ENCODE peak calls at places on chromosomes 3 and 15, in four cellular contexts. M, A, Y and G are unnamed samples.
A peak's percentile ranks its signal among the peaks of the same experiment; 100 is the strongest.

GRCh38 chr15:68558318-68559305 is 20.2 kb upstream of the CORO2B start:
- DNase-seq in M (no peak), A (no peak), Y (no peak), G (no peak)

GRCh38 chr15:71057581-71057980 is 57.7 kb upstream of the THSD4 start:
- DNase-seq in M (no peak), A (no peak), Y (no peak), G (no peak)

GRCh38 chr3:52429779-52430415 is 15.0 kb downstream of the SEMA3G start:
- DNase-seq in M (no peak), A (no peak), Y (no peak), G (no peak)

GRCh38 chr3:135456182-135456790 is 509.2 kb upstream of the PPP2R3A start:
- DNase-seq in M (no peak), A (no peak), Y (no peak), G (peak; percentile 63)

GRCh38 chr3:157572559-157573270 is 69.5 kb upstream of the VEPH1 start:
- DNase-seq in M (peak; percentile 65), A (peak; percentile 50), Y (no peak), G (no peak)

GRCh38 chr3:81242871-81243270 is 518.6 kb downstream of the GBE1 start:
- DNase-seq in M (no peak), A (no peak), Y (no peak), G (no peak)

GRCh38 chr3:196080997-196081833 is 675 bp downstream of the TFRC start:
- DNase-seq in M (peak; percentile 73), A (no peak), Y (no peak), G (peak; percentile 71)

GRCh38 chr3:13712682-13713180 is 163.8 kb downstream of the FBLN2 start:
- DNase-seq in M (no peak), A (no peak), Y (no peak), G (no peak)

GRCh38 chr15:76116138-76116885 is 56.5 kb downstream of the TMEM266 start:
- DNase-seq in M (no peak), A (no peak), Y (no peak), G (peak; percentile 54)

GRCh38 chr3:162171970-162172369 is 675.4 kb downstream of the OTOL1 start:
- DNase-seq in M (no peak), A (no peak), Y (no peak), G (no peak)

GRCh38 chr3:127903596-127903995 is 11.4 kb upstream of the KBTBD12 start:
- DNase-seq in M (no peak), A (no peak), Y (no peak), G (no peak)

GRCh38 chr3:15359677-15360397 is 27.5 kb upstream of the SH3BP5 start:
- DNase-seq in M (no peak), A (no peak), Y (no peak), G (no peak)

DNA sequence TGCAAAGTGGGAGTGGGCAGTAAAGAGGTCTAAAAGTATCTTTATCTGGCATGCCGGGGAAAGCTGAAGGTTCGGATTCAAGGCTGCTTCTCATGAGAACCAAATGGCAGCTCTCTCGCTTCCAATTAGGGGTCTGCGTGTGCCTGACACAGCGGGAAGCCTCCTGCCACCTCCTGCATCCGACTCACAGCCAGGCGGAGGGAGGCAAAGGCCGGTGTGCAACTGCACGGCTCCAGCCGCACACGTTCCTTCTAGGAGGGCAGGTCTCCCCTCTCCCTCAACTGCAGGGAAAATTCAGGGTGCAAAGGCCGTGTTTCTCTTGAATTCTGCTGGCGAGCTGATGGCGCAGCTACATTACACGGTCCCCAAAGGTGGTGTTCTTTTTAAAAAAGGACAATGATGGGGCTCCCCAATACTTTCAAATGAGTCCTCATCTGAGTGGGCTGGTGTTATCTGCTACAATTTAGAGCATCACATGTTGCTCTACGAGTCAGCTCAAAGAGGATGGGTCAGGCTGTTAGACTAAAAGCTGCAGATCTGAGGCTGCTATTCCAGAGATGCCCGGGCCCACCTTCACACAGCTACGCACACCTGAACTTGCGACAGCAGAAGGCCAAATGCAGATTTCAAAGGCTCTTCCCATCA is 226.6 kb downstream of the ADAMTS17 start:
- DNase-seq in M (no peak), A (no peak), Y (no peak), G (no peak)
- TF ChIP-seq EGR1 in M (no peak), A (no peak), Y (no peak), G (no peak)

DNA sequence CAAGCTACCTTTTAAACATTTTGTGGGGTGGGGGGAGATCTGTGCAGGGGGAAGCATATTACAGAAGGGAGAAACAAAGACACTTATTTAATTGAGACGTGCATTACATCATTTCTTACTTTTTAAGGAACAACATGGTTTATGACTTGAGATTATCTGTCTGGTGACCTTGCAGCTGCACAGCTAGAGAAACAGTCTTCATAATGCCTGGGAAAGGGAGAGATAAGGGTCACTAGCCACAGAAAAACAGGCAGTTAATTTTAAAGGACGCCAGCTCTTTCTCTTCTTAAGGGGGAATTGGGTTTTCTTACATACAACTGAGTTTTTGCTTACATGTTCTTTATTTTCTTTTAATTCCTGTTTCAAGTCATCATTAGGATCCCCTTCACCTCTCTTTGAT is 147.9 kb downstream of the SST start:
- DNase-seq in M (no peak), A (no peak), Y (no peak), G (no peak)
- TF ChIP-seq EGR1 in M (no peak), A (no peak), Y (no peak), G (no peak)

GRCh38 chr15:65747265-65747664 is 44.8 kb downstream of the DENND4A start:
- DNase-seq in M (no peak), A (no peak), Y (no peak), G (no peak)

GRCh38 chr15:65757256-65757655 is 34.8 kb downstream of the DENND4A start:
- DNase-seq in M (no peak), A (no peak), Y (no peak), G (no peak)

GRCh38 chr15:65751431-65751830 is 40.7 kb downstream of the DENND4A start:
- DNase-seq in M (no peak), A (no peak), Y (no peak), G (no peak)

GRCh38 chr15:65752151-65752700 is 39.9 kb downstream of the DENND4A start:
- DNase-seq in M (peak; percentile 25), A (no peak), Y (no peak), G (no peak)
- TF ChIP-seq EGR1 in M (no peak), A (no peak), Y (no peak), G (no peak)

DNA sequence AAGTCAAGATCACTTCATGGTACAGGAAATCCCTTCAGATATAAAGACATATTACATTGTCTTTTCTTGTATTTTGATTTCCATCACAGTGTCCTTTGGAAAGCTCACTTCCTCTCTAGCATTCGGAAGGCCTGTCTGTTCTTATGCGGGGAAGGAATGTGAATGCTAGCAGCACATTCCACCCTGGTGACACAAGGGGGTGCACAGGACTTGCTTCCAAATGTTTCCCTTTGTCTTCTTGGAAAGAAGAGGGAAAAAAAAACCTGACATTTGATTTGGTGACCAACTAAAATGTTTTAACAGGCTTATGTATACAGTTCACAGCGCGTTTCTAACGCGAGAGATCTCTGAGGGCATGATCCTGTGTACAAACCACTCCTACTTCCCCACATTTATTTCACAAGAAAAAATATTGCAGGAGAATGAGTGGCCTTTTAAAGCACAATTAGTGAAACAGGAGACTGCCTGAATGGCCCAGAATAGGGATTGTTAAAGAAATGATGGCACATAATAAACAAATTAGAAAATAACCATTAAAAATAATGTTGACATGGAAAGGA is 107.5 kb upstream of the FXR1 start:
- DNase-seq in M (no peak), A (peak; percentile 8), Y (no peak), G (peak; percentile 55)
- TF ChIP-seq EGR1 in M (no peak), A (no peak), Y (no peak), G (no peak)

GRCh38 chr15:67118808-67119207 is 53.4 kb downstream of the SMAD3 start:
- DNase-seq in M (no peak), A (no peak), Y (no peak), G (no peak)
- TF ChIP-seq EGR1 in M (no peak), A (no peak), Y (no peak), G (no peak)

DNA sequence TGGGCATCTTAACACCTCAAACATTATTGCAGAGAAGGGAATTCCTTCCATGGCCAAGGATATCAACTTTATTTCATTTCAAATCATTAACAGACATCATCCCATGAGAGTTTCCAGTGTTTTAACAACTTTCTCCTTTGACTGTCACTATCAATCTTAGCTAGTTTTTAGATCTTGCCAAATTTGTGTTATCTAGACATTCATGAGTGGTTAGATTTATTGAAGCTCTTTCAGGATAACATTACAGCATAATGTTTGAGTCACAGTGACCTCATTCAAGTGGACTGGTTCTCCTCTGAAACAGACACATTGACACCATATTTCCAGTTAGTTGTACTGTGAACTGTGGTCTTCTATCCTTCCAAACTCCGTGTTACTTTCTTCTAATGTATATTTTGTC is 8.6 kb upstream of the TNFAIP8L3 start:
- DNase-seq in M (no peak), A (no peak), Y (no peak), G (no peak)
- TF ChIP-seq EGR1 in M (no peak), A (no peak), Y (no peak), G (no peak)

GRCh38 chr3:116267139-116267538 is 178.1 kb downstream of the LSAMP start:
- DNase-seq in M (no peak), A (no peak), Y (no peak), G (no peak)

GRCh38 chr3:116260491-116260890 is 184.8 kb downstream of the LSAMP start:
- DNase-seq in M (no peak), A (no peak), Y (no peak), G (no peak)

GRCh38 chr3:116265976-116266584 is 179.2 kb downstream of the LSAMP start:
- DNase-seq in M (no peak), A (no peak), Y (peak; percentile 28), G (no peak)

GRCh38 chr3:116263842-116264545 is 181.3 kb downstream of the LSAMP start:
- DNase-seq in M (no peak), A (no peak), Y (no peak), G (no peak)

GRCh38 chr3:116264546-116265174 is 180.6 kb downstream of the LSAMP start:
- DNase-seq in M (no peak), A (no peak), Y (no peak), G (no peak)
- TF ChIP-seq EGR1 in M (no peak), A (no peak), Y (no peak), G (no peak)

DNA sequence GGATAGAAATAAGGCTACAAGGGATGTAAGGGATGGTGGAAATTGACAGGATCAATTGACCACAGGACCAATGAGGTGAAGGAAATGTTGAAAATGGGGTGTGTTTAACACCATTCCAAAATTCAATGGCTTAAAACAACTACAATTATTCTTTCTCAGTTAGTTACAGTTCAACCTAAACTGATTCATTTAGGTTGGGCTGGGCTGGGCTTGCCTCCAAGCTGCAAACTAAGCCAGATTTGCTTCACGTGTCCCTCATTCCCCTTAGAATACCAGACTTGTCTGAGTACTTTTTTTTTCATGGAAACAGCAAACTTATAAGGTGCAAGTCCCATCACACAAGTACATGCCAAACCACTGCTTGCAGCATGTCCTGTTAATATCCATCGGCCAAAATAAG is 280.1 kb downstream of the NEK10 start:
- DNase-seq in M (no peak), A (no peak), Y (no peak), G (no peak)
- TF ChIP-seq EGR1 in M (no peak), A (no peak), Y (no peak), G (no peak)